ENCODE peak calls at places on chromosomes 6 and 20, in six cellular contexts. One of them, this sample, is unnamed.

GRCh38 chr6:69408886-69409285 is 387.9 kb downstream of the LMBRD1 start:
- DNase-seq in ovary: no peak
- DNase-seq in GM12878: no peak
- DNase-seq in tibial nerve: no peak
- DNase-seq in A549: no peak
- DNase-seq in transverse colon: no peak
- DNase-seq in this sample: no peak

GRCh38 chr6:135144678-135145508 is 36.2 kb upstream of the MYB start:
- DNase-seq in ovary: no peak
- DNase-seq in GM12878: no peak
- DNase-seq in tibial nerve: no peak
- DNase-seq in A549: no peak
- DNase-seq in transverse colon: no peak
- DNase-seq in this sample: no peak

GRCh38 chr6:71621918-71622519 is 264.3 kb upstream of the RIMS1 start:
- DNase-seq in ovary: no peak
- DNase-seq in GM12878: no peak
- DNase-seq in tibial nerve: no peak
- DNase-seq in A549: no peak
- DNase-seq in transverse colon: no peak
- DNase-seq in this sample: no peak

GRCh38 chr20:48703511-48704219 is 124.1 kb downstream of the PREX1 start:
- DNase-seq in ovary: no peak
- DNase-seq in GM12878: no peak
- DNase-seq in tibial nerve: no peak
- DNase-seq in A549: no peak
- DNase-seq in transverse colon: no peak
- DNase-seq in this sample: no peak

GRCh38 chr6:37515712-37516075 is 16.0 kb upstream of the CCDC167 start:
- DNase-seq in ovary: no peak
- DNase-seq in GM12878: no peak
- DNase-seq in tibial nerve: no peak
- DNase-seq in A549: no peak
- DNase-seq in transverse colon: no peak
- DNase-seq in this sample: no peak

GRCh38 chr6:161736796-161737292 is 463.0 kb upstream of the AGPAT4 start:
- DNase-seq in ovary: no peak
- DNase-seq in GM12878: no peak
- DNase-seq in tibial nerve: no peak
- DNase-seq in A549: no peak
- DNase-seq in transverse colon: no peak
- DNase-seq in this sample: no peak

GRCh38 chr6:30507849-30508843 is 18.8 kb downstream of the HLA-E start:
- DNase-seq in ovary: no peak
- DNase-seq in GM12878: no peak
- DNase-seq in tibial nerve: no peak
- DNase-seq in A549: no peak
- DNase-seq in transverse colon: no peak
- DNase-seq in this sample: peak; percentile 45

GRCh38 chr20:8370774-8371173 is 238.7 kb downstream of the PLCB1 start:
- DNase-seq in ovary: no peak
- DNase-seq in GM12878: no peak
- DNase-seq in tibial nerve: no peak
- DNase-seq in A549: no peak
- DNase-seq in transverse colon: no peak
- DNase-seq in this sample: no peak

GRCh38 chr20:3102575-3103368 is 18.2 kb upstream of the AVP start:
- DNase-seq in ovary: no peak
- DNase-seq in GM12878: no peak
- DNase-seq in tibial nerve: no peak
- DNase-seq in A549: no peak
- DNase-seq in transverse colon: no peak
- DNase-seq in this sample: no peak

GRCh38 chr20:33915726-33916331 is 77.9 kb upstream of the RALY start:
- DNase-seq in ovary: peak; percentile 37
- DNase-seq in GM12878: no peak
- DNase-seq in tibial nerve: peak; percentile 16
- DNase-seq in A549: peak; percentile 84
- DNase-seq in transverse colon: peak; percentile 64
- DNase-seq in this sample: no peak

GRCh38 chr6:137731960-137732616 is 135.0 kb upstream of the TNFAIP3 start:
- DNase-seq in ovary: no peak
- DNase-seq in GM12878: no peak
- DNase-seq in tibial nerve: no peak
- DNase-seq in A549: peak; percentile 33
- DNase-seq in transverse colon: no peak
- DNase-seq in this sample: no peak
- TF ChIP-seq EP300 in ovary: no peak
- TF ChIP-seq EP300 in GM12878: no peak
- TF ChIP-seq EP300 in tibial nerve: peak; percentile 65
- TF ChIP-seq EP300 in A549: peak; percentile 26
- TF ChIP-seq EP300 in transverse colon: no peak
- TF ChIP-seq EP300 in this sample: no peak

DNA sequence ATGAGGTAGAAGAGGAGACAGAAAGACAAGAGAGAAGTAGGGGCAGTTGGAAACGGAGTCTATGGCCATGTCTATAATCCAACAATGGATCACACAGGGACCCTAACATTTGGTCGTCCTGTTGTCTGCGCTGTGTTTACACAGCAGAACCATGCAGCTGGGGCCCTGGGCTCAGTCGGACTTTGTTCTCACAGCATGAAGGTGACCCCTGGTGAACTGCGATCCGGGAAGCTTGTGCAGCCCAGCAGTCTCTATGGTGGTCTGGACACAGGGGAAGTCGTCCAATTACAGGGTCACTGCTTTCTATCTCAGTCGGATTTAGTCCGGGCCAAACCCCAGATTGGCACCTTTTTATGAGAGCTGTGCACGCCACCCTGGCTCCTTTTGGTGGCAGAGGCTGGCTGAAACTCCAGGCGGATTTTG is 153.6 kb downstream of the FOXA2 start:
- DNase-seq in ovary: no peak
- DNase-seq in GM12878: no peak
- DNase-seq in tibial nerve: no peak
- DNase-seq in A549: no peak
- DNase-seq in transverse colon: no peak
- DNase-seq in this sample: no peak
- TF ChIP-seq EP300 in ovary: no peak
- TF ChIP-seq EP300 in GM12878: no peak
- TF ChIP-seq EP300 in tibial nerve: no peak
- TF ChIP-seq EP300 in A549: no peak
- TF ChIP-seq EP300 in transverse colon: no peak
- TF ChIP-seq EP300 in this sample: no peak

GRCh38 chr6:124777834-124778233 is 184.4 kb upstream of the RNF217 start:
- DNase-seq in ovary: no peak
- DNase-seq in GM12878: no peak
- DNase-seq in tibial nerve: no peak
- DNase-seq in A549: no peak
- DNase-seq in transverse colon: no peak
- DNase-seq in this sample: no peak
- TF ChIP-seq EP300 in ovary: no peak
- TF ChIP-seq EP300 in GM12878: no peak
- TF ChIP-seq EP300 in tibial nerve: no peak
- TF ChIP-seq EP300 in A549: no peak
- TF ChIP-seq EP300 in transverse colon: no peak
- TF ChIP-seq EP300 in this sample: no peak

GRCh38 chr6:112951829-112952228 is 604.7 kb downstream of the RFPL4B start:
- DNase-seq in ovary: no peak
- DNase-seq in GM12878: no peak
- DNase-seq in tibial nerve: no peak
- DNase-seq in A549: no peak
- DNase-seq in transverse colon: no peak
- DNase-seq in this sample: no peak

GRCh38 chr6:112956696-112957525 is 609.8 kb downstream of the RFPL4B start:
- DNase-seq in ovary: no peak
- DNase-seq in GM12878: no peak
- DNase-seq in tibial nerve: no peak
- DNase-seq in A549: no peak
- DNase-seq in transverse colon: no peak
- DNase-seq in this sample: no peak

DNA sequence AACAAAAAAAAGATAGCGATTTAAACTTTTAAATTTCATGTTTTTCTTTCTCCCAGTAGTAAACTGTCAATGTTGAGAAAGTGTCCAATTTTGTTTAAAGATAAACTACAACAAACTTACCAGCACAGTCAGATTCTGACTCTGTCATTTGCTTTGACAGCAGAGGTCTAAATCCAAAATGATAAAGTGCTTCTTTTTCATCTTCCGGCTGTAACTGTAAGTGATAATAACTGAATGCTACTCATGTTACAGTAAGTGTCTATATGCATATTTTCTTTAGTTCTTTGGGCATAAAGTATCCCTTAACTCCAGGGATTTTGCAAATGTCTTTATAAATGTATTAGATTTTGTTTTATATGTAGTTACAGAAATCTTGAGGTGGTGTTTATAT is 610.4 kb downstream of the RFPL4B start:
- DNase-seq in ovary: no peak
- DNase-seq in GM12878: no peak
- DNase-seq in tibial nerve: no peak
- DNase-seq in A549: no peak
- DNase-seq in transverse colon: no peak
- DNase-seq in this sample: no peak
- TF ChIP-seq EP300 in ovary: no peak
- TF ChIP-seq EP300 in GM12878: no peak
- TF ChIP-seq EP300 in tibial nerve: no peak
- TF ChIP-seq EP300 in A549: no peak
- TF ChIP-seq EP300 in transverse colon: no peak
- TF ChIP-seq EP300 in this sample: no peak

GRCh38 chr6:11279213-11279780 is 46.8 kb upstream of the NEDD9 start:
- DNase-seq in ovary: peak; percentile 67
- DNase-seq in GM12878: no peak
- DNase-seq in tibial nerve: peak; percentile 76
- DNase-seq in A549: no peak
- DNase-seq in transverse colon: no peak
- DNase-seq in this sample: no peak

GRCh38 chr6:11276228-11276627 is 43.8 kb upstream of the NEDD9 start:
- DNase-seq in ovary: no peak
- DNase-seq in GM12878: no peak
- DNase-seq in tibial nerve: no peak
- DNase-seq in A549: no peak
- DNase-seq in transverse colon: no peak
- DNase-seq in this sample: no peak

GRCh38 chr6:11278207-11278559 is 45.7 kb upstream of the NEDD9 start:
- DNase-seq in ovary: no peak
- DNase-seq in GM12878: peak; percentile 60
- DNase-seq in tibial nerve: no peak
- DNase-seq in A549: no peak
- DNase-seq in transverse colon: no peak
- DNase-seq in this sample: no peak

GRCh38 chr6:11276911-11277274 is 44.4 kb upstream of the NEDD9 start:
- DNase-seq in ovary: no peak
- DNase-seq in GM12878: no peak
- DNase-seq in tibial nerve: no peak
- DNase-seq in A549: no peak
- DNase-seq in transverse colon: no peak
- DNase-seq in this sample: no peak

GRCh38 chr6:11277275-11278206 is 45.1 kb upstream of the NEDD9 start:
- DNase-seq in ovary: no peak
- DNase-seq in GM12878: peak; percentile 94
- DNase-seq in tibial nerve: no peak
- DNase-seq in A549: peak; percentile 15
- DNase-seq in transverse colon: no peak
- DNase-seq in this sample: no peak
- TF ChIP-seq EP300 in ovary: no peak
- TF ChIP-seq EP300 in GM12878: peak; percentile 65
- TF ChIP-seq EP300 in tibial nerve: peak; percentile 37
- TF ChIP-seq EP300 in A549: no peak
- TF ChIP-seq EP300 in transverse colon: no peak
- TF ChIP-seq EP300 in this sample: no peak

DNA sequence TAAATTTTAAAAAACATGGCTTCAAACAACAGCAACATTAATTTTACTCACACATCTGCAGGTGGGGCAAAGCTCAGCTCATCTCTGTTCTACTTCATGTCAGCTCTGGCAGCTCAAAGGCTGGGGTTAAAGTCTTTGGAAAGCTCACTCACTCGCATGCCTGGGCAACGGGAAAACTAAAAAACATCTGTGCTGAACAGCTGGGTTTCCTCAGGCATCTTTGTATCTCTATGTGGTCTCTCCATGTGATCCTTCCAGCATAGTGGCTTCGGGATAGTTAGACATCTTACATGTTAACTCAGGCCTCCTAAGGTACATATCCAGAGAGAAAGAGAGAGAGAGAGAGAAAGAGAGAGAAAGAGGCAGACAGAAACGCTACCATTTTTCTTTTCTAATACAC is 499.6 kb downstream of the RFPL4B start:
- DNase-seq in ovary: no peak
- DNase-seq in GM12878: no peak
- DNase-seq in tibial nerve: no peak
- DNase-seq in A549: no peak
- DNase-seq in transverse colon: no peak
- DNase-seq in this sample: no peak
- TF ChIP-seq EP300 in ovary: no peak
- TF ChIP-seq EP300 in GM12878: no peak
- TF ChIP-seq EP300 in tibial nerve: no peak
- TF ChIP-seq EP300 in A549: no peak
- TF ChIP-seq EP300 in transverse colon: no peak
- TF ChIP-seq EP300 in this sample: no peak

DNA sequence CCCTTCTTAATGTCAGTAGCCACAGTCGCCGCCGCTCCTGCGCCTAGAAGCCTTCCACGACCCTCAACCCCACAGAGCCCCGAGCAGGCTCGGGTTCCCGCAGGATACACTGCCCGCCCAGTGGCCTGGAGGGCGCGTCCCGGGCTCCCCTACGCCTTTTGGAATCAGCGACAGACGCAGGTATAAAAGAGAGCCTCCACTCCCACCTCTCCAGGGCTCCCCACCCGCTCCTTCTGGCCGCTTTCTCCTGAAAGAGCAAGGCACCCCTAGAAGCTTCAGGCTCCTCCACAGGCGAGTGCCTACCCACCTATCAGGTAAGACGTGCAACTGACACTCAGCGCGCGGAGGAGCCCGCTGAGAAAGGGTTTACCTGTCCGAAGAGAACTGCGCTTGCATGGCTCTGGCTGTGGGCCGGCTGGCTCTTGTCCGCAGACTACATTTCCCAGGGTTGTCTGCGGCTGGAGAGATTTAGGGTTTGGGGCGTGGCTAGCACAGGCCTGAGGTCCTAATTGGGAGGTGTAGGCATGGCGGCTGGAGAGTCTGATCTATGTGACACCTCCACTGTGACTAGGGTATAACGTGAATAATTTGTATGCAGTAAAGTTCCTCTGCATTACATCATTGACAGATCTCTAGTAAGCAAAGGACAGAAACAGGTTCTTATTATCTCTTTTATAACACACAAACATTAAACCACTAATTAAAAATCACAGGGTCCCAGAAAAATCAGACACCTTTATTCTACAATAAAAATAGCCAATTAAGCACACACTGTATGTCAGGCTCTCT is 13.5 kb upstream of the ZNF391 start:
- DNase-seq in ovary: peak; percentile 72
- DNase-seq in GM12878: no peak
- DNase-seq in tibial nerve: peak; percentile 47
- DNase-seq in A549: no peak
- DNase-seq in transverse colon: peak; percentile 85
- DNase-seq in this sample: peak; percentile 94
- TF ChIP-seq EP300 in ovary: no peak
- TF ChIP-seq EP300 in GM12878: no peak
- TF ChIP-seq EP300 in tibial nerve: no peak
- TF ChIP-seq EP300 in A549: no peak
- TF ChIP-seq EP300 in transverse colon: no peak
- TF ChIP-seq EP300 in this sample: no peak

GRCh38 chr6:14734416-14735340 is 511.2 kb upstream of the JARID2 start:
- DNase-seq in ovary: no peak
- DNase-seq in GM12878: peak; percentile 88
- DNase-seq in tibial nerve: peak; percentile 28
- DNase-seq in A549: no peak
- DNase-seq in transverse colon: no peak
- DNase-seq in this sample: no peak
- TF ChIP-seq EP300 in ovary: no peak
- TF ChIP-seq EP300 in GM12878: peak; percentile 94
- TF ChIP-seq EP300 in tibial nerve: peak; percentile 63
- TF ChIP-seq EP300 in A549: no peak
- TF ChIP-seq EP300 in transverse colon: no peak
- TF ChIP-seq EP300 in this sample: no peak

This sample was measured in esophagus muscularis mucosa.